ENCODE peak calls at places on chromosome 1, in four cellular contexts. J, V, W and Y are unnamed samples.

GRCh38 chr1:7580923-7581753 is 190.0 kb upstream of the VAMP3 start:
- DNase-seq in J (no peak), V (peak), W (no peak), Y (no peak)

GRCh38 chr1:55654750-55655149 is 439.6 kb upstream of the USP24 start:
- DNase-seq in J (no peak), V (no peak), W (no peak), Y (no peak)

GRCh38 chr1:103459385-103459784 is 66.1 kb upstream of the RNPC3 start:
- DNase-seq in J (no peak), V (peak), W (no peak), Y (no peak)

GRCh38 chr1:57036896-57037295 is 71.1 kb upstream of the C8B start:
- DNase-seq in J (no peak), V (no peak), W (no peak), Y (no peak)

GRCh38 chr1:231161711-231162299 is at the start of gene TRIM67:
- DNase-seq in J (peak), V (peak), W (no peak), Y (no peak)

GRCh38 chr1:173360478-173361063 is 116.6 kb upstream of the PRDX6 start:
- DNase-seq in J (no peak), V (no peak), W (no peak), Y (no peak)

GRCh38 chr1:76713535-76713934 is 153.7 kb upstream of the ST6GALNAC5 start:
- DNase-seq in J (no peak), V (no peak), W (no peak), Y (no peak)

GRCh38 chr1:63794354-63794753 is 20.5 kb downstream of the ROR1 start:
- DNase-seq in J (no peak), V (no peak), W (no peak), Y (no peak)

GRCh38 chr1:33455537-33456301 is 16.7 kb upstream of the ZSCAN20 start:
- DNase-seq in J (peak), V (peak), W (peak), Y (peak)

GRCh38 chr1:199669916-199670315 is 357.6 kb upstream of the NR5A2 start:
- DNase-seq in J (no peak), V (no peak), W (no peak), Y (no peak)

GRCh38 chr1:152167835-152168534 is 9.0 kb upstream of the RPTN start:
- DNase-seq in J (no peak), V (peak), W (no peak), Y (peak)

GRCh38 chr1:168801032-168801745 is 72.2 kb upstream of the DPT start:
- DNase-seq in J (no peak), V (no peak), W (no peak), Y (no peak)

GRCh38 chr1:237386362-237387143 is 344.6 kb downstream of the RYR2 start:
- DNase-seq in J (peak), V (peak), W (no peak), Y (no peak)

DNA sequence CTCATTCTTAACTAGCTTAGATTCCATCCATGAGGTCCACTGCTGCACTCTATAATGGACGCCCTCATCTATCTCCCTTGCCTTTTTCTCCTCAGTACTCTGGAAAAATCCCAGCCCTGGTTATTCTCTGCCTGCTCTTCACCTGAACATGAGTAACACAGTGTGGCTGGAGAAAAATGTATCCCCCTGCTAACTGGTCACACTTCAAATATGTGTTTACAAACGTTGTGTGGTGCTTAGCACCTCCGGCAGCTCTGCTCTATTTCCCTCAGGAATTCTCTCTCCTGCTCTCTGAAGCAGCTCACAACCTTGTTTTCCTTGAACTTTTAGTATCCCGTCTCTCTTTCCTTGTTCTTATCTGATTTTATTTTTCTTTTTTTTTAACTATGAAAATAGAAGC is 4.1 kb downstream of the SCCPDH start:
- DNase-seq in J (no peak), V (no peak), W (no peak), Y (no peak)
- H3K27ac ChIP-seq in J (no peak), V (no peak), W (no peak), Y (no peak)

GRCh38 chr1:16055613-16056520 is 12.3 kb downstream of the CLCNKB start:
- DNase-seq in J (peak), V (peak), W (peak), Y (peak)
- TF ChIP-seq CTCF in J (peak), V (peak), W (peak), Y (peak)

DNA sequence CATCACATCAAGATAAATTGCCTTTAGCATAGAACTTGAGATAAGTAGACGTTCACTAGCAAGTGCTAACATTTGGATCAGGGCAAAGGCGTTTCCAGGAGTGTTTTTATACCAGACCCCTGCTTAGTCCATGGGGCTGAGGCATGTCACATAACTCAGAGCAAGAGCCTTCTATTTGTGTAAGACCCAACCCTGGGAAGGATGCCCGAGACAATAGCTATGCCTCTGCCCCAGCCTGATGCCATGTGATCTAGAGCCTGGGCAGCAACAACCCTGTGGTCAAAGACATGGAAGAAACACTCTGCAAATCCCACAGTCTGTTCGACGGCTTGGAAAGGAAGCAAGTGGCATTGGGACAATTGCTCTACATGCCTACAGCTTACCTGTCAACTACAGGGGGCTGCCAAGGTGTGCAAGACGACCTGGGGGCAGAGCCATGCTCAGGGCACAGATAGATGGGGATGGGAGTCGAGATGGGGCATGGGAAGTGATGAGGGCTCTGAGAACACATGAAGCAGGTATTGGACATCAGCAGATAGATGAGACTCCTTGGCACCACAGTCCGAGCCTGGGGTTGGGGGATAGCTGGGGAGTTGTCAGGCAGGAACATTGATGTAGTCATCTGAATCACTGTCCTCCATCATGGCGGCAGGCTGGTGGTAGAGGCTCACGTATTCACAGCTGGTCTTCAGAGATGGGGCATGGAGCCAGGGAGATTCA is 7.3 kb downstream of the IL24 start:
- DNase-seq in J (no peak), V (no peak), W (no peak), Y (no peak)
- H3K4me3 ChIP-seq in J (no peak), V (no peak), W (no peak), Y (no peak)

GRCh38 chr1:20052386-20052785 is 17.6 kb upstream of the PLA2G5 start:
- DNase-seq in J (no peak), V (no peak), W (no peak), Y (no peak)
- H3K27ac ChIP-seq in J (no peak), V (no peak), W (no peak), Y (no peak)